ENCODE peak calls at places on chromosomes 13 and 19, in seven cellular contexts. C, D, O, B, N, V and W are unnamed samples.

GRCh38 chr13:20728579-20729300 is 25.2 kb downstream of the IL17D start:
- DNase-seq in O (no peak), D (no peak), C (no peak), B (no peak), N (no peak), V (no peak), W (no peak)

GRCh38 chr13:20714161-20714560 is 10.7 kb downstream of the IL17D start:
- DNase-seq in O (no peak), N (no peak), C (peak; percentile 50), D (no peak), B (no peak), V (no peak), W (no peak)

GRCh38 chr19:55454787-55455243 is 6.6 kb downstream of the ISOC2 start:
- DNase-seq in B (no peak), C (no peak), V (no peak), D (no peak), N (no peak), O (no peak), W (no peak)

GRCh38 chr19:18310118-18310909 is 12.6 kb downstream of the LSM4 start:
- DNase-seq in C (no peak), N (no peak), V (no peak), D (no peak), O (no peak), B (no peak), W (no peak)

GRCh38 chr19:29260477-29261317 is 47.7 kb upstream of the UQCRFS1 start:
- DNase-seq in O (no peak), V (no peak), D (no peak), N (no peak), B (no peak), C (no peak), W (peak; percentile 35)

GRCh38 chr13:46565808-46566750 is 13.1 kb downstream of the LRCH1 start:
- DNase-seq in O (no peak), C (no peak), D (no peak), N (no peak), V (no peak), B (no peak), W (no peak)

GRCh38 chr13:46728777-46729176 is 68.2 kb downstream of the ESD start:
- DNase-seq in C (no peak), V (no peak), B (no peak), N (no peak), O (no peak), D (no peak), W (no peak)

GRCh38 chr19:12664406-12665280 is 1.9 kb downstream of the MAN2B1 start:
- DNase-seq in C (no peak), O (no peak), D (no peak), V (no peak), N (no peak), B (no peak), W (no peak)

GRCh38 chr19:15280915-15281683 is 48.9 kb upstream of the EPHX3 start:
- DNase-seq in O (peak; percentile 62), B (peak; percentile 91), V (no peak), C (peak; percentile 81), N (peak; percentile 83), D (no peak), W (peak; percentile 96)

GRCh38 chr13:23505007-23505406 is 65.2 kb upstream of the TNFRSF19 start:
- DNase-seq in D (no peak), C (peak; percentile 81), N (peak; percentile 29), B (peak; percentile 24), V (no peak), O (no peak), W (no peak)

GRCh38 chr19:4115050-4115817 is 8.7 kb downstream of the MAP2K2 start:
- DNase-seq in O (no peak), C (no peak), N (peak; percentile 48), V (peak; percentile 75), B (peak; percentile 46), D (no peak), W (no peak)

GRCh38 chr19:49926520-49926919 is 2.5 kb upstream of the ATF5 start:
- DNase-seq in C (no peak), B (no peak), O (no peak), V (no peak), D (no peak), N (no peak), W (no peak)

GRCh38 chr19:12163841-12164240 is 945 bp downstream of the ZNF136 start:
- DNase-seq in D (no peak), N (no peak), C (no peak), V (no peak), B (no peak), O (no peak), W (no peak)

GRCh38 chr13:47680752-47681151 is 320.3 kb downstream of the SUCLA2 start:
- DNase-seq in O (no peak), D (no peak), N (no peak), V (no peak), B (no peak), C (peak; percentile 64), W (no peak)

GRCh38 chr13:75365724-75366173 is 116.2 kb downstream of the TBC1D4 start:
- DNase-seq in O (no peak), N (no peak), V (no peak), B (no peak), C (peak; percentile 94), D (no peak), W (no peak)

GRCh38 chr19:18532208-18532890 is 10.5 kb upstream of the ELL start:
- DNase-seq in V (no peak), B (no peak), D (no peak), O (no peak), C (no peak), N (no peak), W (no peak)

GRCh38 chr19:10612515-10613119 is 12.7 kb upstream of the SLC44A2 start:
- DNase-seq in C (peak; percentile 26), O (peak; percentile 92), V (no peak), N (peak; percentile 84), B (peak; percentile 87), D (no peak), W (peak; percentile 94)

GRCh38 chr13:112616586-112617381 is 28.8 kb upstream of the TUBGCP3 start:
- DNase-seq in B (no peak), O (no peak), N (peak; percentile 22), V (no peak), D (no peak), C (peak; percentile 9), W (no peak)

GRCh38 chr19:18278521-18279265 is 2.7 kb downstream of the JUND start:
- DNase-seq in V (peak; percentile 64), N (no peak), O (no peak), B (no peak), D (no peak), C (no peak), W (no peak)

GRCh38 chr19:9570255-9570654 is 14.0 kb downstream of the ZNF121 start:
- DNase-seq in C (no peak), O (no peak), B (no peak), N (no peak), D (no peak), V (no peak), W (no peak)

GRCh38 chr19:9566729-9567128 is 17.6 kb downstream of the ZNF121 start:
- DNase-seq in N (no peak), D (no peak), O (no peak), V (no peak), C (no peak), B (no peak), W (no peak)

GRCh38 chr19:9565900-9566705 is 18.2 kb downstream of the ZNF121 start:
- DNase-seq in D (no peak), N (no peak), V (no peak), C (peak; percentile 26), O (no peak), B (no peak), W (no peak)
- H3K9me3 ChIP-seq in D (peaks cover 99% of the 10 kb centered on the region), N (no peaks in the 10 kb centered on the region), V (peaks cover 73% of the 10 kb centered on the region), C (peaks cover 69% of the 10 kb centered on the region), O (peaks cover 2% of the 10 kb centered on the region), B (peaks cover 100% of the 10 kb centered on the region), W (peaks cover 44% of the 10 kb centered on the region)

GRCh38 chr13:108115739-108116138 is 99.6 kb downstream of the LIG4 start:
- DNase-seq in B (no peak), V (no peak), C (no peak), N (no peak), D (no peak), O (no peak), W (no peak)

DNA sequence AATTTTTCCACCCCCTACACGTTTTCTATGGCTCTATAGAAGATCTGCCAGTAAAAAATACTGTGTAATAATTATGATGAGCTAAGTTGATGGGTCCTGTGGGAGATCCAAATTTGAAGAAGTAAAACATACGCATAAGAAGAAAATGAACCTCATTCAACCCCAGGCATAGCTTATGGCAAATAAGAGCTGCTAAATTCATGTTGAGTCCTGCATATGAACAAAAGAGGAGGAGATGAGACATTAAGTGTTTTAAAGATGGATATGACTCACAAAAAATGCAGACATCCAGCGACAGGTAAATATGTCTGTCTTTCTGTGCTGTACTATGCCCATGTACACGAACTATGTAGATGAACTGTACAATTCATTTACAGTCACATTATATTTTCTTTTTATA is 101.9 kb downstream of the LIG4 start:
- DNase-seq in D (no peak), C (no peak), O (no peak), B (no peak), N (no peak), V (no peak), W (no peak)
- H3K27ac ChIP-seq in D (no peak overlapping the region), C (no peak overlapping the region), O (no peak overlapping the region), B (no peak overlapping the region), N (no peak overlapping the region), V (no peak overlapping the region), W (no peak overlapping the region)

GRCh38 chr19:1169921-1170885 is 3.9 kb downstream of the SBNO2 start:
- DNase-seq in O (no peak), D (no peak), V (no peak), B (no peak), C (peak; percentile 51), N (no peak), W (no peak)
- H3K4me1 ChIP-seq in O (no peaks in the 10 kb centered on the region), D (peaks cover 62% of the 10 kb centered on the region), V (peaks cover 42% of the 10 kb centered on the region), B (peaks cover 39% of the 10 kb centered on the region), C (peaks cover 41% of the 10 kb centered on the region), N (peaks cover 58% of the 10 kb centered on the region), W (peaks cover 15% of the 10 kb centered on the region)

DNA sequence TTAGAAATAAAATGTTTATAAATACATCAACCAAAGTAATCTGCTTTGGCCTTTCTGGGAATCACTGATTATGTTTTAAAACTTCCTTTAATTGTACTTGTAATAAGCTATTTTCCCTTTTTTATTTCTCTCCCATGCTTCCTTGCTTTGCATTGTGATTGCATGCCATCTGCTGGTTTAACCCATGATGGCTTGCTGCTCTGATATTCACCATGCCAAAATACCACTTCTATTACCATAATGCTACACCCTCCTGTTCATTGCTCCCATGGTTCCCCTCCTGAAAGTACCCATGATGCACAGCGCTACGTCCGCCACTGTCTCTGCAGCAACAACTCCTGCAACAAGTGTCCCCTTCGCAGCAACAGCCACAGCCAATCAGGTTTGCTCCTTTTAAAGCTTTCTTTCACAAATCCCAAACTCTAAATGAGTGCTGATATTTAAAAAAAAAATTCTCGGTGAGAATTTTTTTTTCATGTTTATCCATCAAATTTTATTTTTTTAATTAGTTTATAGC is 67.7 kb upstream of the RAP2A start:
- DNase-seq in C (no peak), O (no peak), N (no peak), V (no peak), B (no peak), D (no peak), W (no peak)
- H3K9me3 ChIP-seq in C (no peaks in the 10 kb centered on the region), O (no peaks in the 10 kb centered on the region), N (no peaks in the 10 kb centered on the region), V (no peaks in the 10 kb centered on the region), B (no peaks in the 10 kb centered on the region), D (no peaks in the 10 kb centered on the region), W (no peaks in the 10 kb centered on the region)

GRCh38 chr13:51590966-51591627 is 6.8 kb downstream of the WDFY2 start:
- DNase-seq in V (no peak), C (peak; percentile 79), D (no peak), N (peak; percentile 30), B (no peak), O (no peak), W (peak; percentile 26)
- H3K27ac ChIP-seq in V (no peak overlapping the region), C (peak overlapping the region; percentile 10), D (peak overlapping the region; percentile 61), N (peak overlapping the region; percentile 48), B (peak overlapping the region; percentile 69), O (no peak overlapping the region), W (no peak overlapping the region)